ENCODE peak calls at places on chromosome 11, in seven cellular contexts. O is body of pancreas, Q is vagina, J is sigmoid colon, B is HCT116, F is IMR-90, D is A549. M is an unnamed sample.

GRCh38 chr11:17987826-17988225 is 25.0 kb downstream of the SERGEF start:
- DNase-seq in O (no peak), Q (no peak), J (no peak), B (no peak), F (no peak), D (no peak), M (no peak)

GRCh38 chr11:10526974-10527918 is 13.7 kb downstream of the RNF141 start:
- DNase-seq in O (no peak), Q (no peak), J (no peak), B (peak; percentile 88), F (peak; percentile 66), D (no peak), M (no peak)

GRCh38 chr11:11306855-11307254 is 46.2 kb downstream of the CSNK2A3 start:
- DNase-seq in O (no peak), Q (no peak), J (no peak), B (no peak), F (peak; percentile 37), D (no peak), M (no peak)

GRCh38 chr11:10930224-10930960 is 72.5 kb upstream of the ZBED5 start:
- DNase-seq in O (peak; percentile 22), Q (no peak), J (no peak), B (no peak), F (peak; percentile 33), D (no peak), M (peak; percentile 87)

GRCh38 chr11:8682219-8683114 is at the start of the genes RPL27A and TRIM66:
- DNase-seq in O (peak; percentile 99), Q (peak; percentile 97), J (peak; percentile 99), B (peak; percentile 90), F (peak; percentile 95), D (peak; percentile 84), M (peak; percentile 100)

GRCh38 chr11:26780686-26781085 is 58.8 kb upstream of the SLC5A12 start:
- DNase-seq in O (no peak), Q (no peak), J (no peak), B (no peak), F (peak; percentile 3), D (no peak), M (no peak)

GRCh38 chr11:8025816-8026215 is 38.7 kb downstream of the EIF3F start:
- DNase-seq in O (no peak), Q (no peak), J (no peak), B (no peak), F (peak; percentile 76), D (no peak), M (no peak)

GRCh38 chr11:6695377-6695776 is 12.2 kb upstream of the MRPL17 start:
- DNase-seq in O (no peak), Q (no peak), J (no peak), B (no peak), F (peak; percentile 60), D (no peak), M (no peak)

GRCh38 chr11:71971676-71972075 is 27.0 kb upstream of the IL18BP start:
- DNase-seq in O (no peak), Q (no peak), J (no peak), B (no peak), F (no peak), D (no peak), M (no peak)

GRCh38 chr11:9385288-9385902 is 943 bp downstream of the IPO7 start:
- DNase-seq in O (no peak), Q (no peak), J (no peak), B (no peak), F (no peak), D (peak; percentile 43), M (no peak)

GRCh38 chr11:117837070-117837776 is 12.7 kb upstream of the FXYD2 start:
- DNase-seq in O (no peak), Q (no peak), J (peak; percentile 56), B (no peak), F (no peak), D (no peak), M (no peak)
- H3K9me3 ChIP-seq in O (no peaks in the 10 kb centered on the region), Q (no peaks in the 10 kb centered on the region), J (no peaks in the 10 kb centered on the region), B (no peaks in the 10 kb centered on the region), F (no peaks in the 10 kb centered on the region), D (no peaks in the 10 kb centered on the region), M (no peaks in the 10 kb centered on the region)

GRCh38 chr11:46335271-46335670 is 12.0 kb upstream of the DGKZ start:
- DNase-seq in O (no peak), Q (no peak), J (no peak), B (no peak), F (no peak), D (no peak), M (no peak)

GRCh38 chr11:46337626-46338345 is 9.5 kb upstream of the DGKZ start:
- DNase-seq in O (no peak), Q (no peak), J (no peak), B (no peak), F (no peak), D (no peak), M (no peak)

GRCh38 chr11:46335858-46336600 is 11.2 kb upstream of the DGKZ start:
- DNase-seq in O (no peak), Q (no peak), J (no peak), B (no peak), F (no peak), D (no peak), M (no peak)

GRCh38 chr11:46338636-46338987 is 8.7 kb upstream of the DGKZ start:
- DNase-seq in O (no peak), Q (no peak), J (no peak), B (no peak), F (peak; percentile 26), D (no peak), M (no peak)

DNA sequence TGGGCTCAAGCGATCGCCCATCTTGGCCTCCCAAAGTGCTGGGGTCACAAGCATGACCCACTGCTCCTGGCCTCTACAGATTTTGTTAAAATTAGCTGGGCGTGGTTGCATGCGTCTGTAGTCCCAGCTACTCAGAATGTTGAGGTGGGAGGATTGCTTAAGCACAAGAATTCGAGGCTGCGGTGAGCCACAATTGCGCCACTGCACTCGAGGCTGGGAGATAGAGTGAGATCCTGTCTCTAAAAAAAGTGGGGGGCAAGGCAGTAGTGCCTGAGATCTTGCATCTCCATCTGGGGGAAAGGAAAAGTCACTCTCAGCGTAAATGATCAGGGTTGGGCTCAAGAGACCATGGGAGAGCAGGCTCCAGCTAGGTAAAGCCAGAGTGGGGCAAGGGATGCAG is 10.5 kb upstream of the DGKZ start:
- DNase-seq in O (no peak), Q (no peak), J (no peak), B (no peak), F (no peak), D (no peak), M (no peak)
- H3K4me1 ChIP-seq in O (peaks cover 28% of the 10 kb centered on the region), Q (peaks cover 36% of the 10 kb centered on the region), J (peaks cover 38% of the 10 kb centered on the region), B (peaks cover 27% of the 10 kb centered on the region), F (peaks cover 6% of the 10 kb centered on the region), D (peaks cover 14% of the 10 kb centered on the region), M (peaks cover 40% of the 10 kb centered on the region)

DNA sequence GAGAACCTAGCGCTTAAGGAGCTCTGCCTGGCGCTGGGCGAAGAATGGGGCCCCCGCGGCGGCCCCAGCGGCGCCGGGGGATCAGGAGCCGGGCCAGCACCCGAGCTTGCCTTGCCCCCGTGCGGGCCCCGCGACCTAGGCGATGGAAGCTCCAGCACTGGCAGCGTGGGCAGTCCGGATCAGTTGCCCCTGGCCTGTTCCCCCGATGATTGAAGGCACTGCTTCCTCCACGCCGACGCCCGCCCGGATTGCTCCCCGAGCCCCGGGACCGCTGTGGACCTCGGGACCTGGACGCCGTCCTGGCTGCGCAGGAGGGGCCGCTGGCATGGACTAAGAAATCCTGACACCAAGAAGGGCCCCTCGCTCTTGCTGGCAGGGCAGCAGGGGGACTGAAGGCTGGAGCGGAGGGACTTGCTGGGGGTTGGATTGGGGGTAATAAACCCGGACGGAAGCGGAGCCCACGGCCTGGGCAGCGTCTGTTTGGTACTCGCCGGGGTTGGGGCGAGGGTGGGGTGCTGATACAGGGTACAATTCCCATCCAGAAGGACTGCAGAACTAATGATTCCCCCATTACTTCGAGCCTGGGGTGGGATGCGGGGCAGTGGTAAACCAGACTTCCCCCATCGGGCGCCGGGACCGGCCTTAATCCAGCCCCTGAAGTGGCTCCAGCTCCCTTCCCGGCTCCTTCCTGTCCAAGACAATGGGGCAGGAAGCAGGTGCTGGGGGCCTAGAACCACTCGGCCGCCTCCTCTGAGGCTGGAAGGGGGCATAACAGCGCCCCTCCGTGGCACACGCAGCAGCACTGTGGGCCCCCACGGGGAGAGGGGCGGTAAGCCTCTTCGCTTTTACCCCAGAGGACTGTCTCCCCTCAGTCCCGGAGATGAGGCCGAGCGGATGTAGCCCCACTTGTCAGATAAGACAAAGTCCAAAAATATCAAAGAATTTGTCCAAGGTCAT is 985 bp downstream of the CCDC85B start:
- DNase-seq in O (no peak), Q (no peak), J (peak; percentile 81), B (no peak), F (no peak), D (peak; percentile 43), M (no peak)
- TF ChIP-seq POLR2A in O (no peak), Q (no peak), J (no peak), B (peak; percentile 62), F (peak; percentile 50), D (peak; percentile 7), M (no peak)

DNA sequence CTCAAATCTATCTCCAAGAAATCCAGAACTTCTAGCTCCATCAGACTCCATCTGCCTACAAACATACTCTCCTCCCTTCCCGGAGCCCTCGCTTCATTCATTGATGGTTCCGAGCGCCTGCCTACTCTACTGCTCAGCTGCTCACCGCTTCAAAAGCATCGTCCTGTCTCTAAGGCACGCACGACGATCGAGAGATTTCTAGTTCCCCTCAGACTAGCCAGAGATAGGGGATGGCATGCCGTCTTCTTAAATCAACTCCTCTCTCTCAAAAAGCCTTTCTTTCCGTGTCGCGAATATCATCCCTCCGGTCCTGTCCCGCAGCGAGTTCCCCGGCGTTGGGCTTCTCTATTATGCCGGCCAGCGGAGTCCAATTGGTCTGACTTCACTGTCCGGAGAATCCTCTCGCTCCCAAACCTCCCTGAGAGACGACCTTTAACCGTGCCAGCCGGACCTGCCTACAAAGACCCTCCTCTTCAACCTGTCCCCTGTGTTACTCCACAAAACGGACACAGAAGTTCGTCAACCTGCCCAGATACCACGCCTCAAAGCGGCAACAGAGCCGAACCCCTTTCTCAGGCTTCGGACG is 592 bp downstream of the EEF1G start:
- DNase-seq in O (no peak), Q (no peak), J (peak; percentile 71), B (no peak), F (no peak), D (no peak), M (no peak)
- H3K9me3 ChIP-seq in O (no peaks in the 10 kb centered on the region), Q (no peaks in the 10 kb centered on the region), J (no peaks in the 10 kb centered on the region), B (no peaks in the 10 kb centered on the region), F (no peaks in the 10 kb centered on the region), D (no peaks in the 10 kb centered on the region), M (no peaks in the 10 kb centered on the region)

GRCh38 chr11:60923800-60924109 is 505 bp upstream of the TMEM132A start:
- DNase-seq in O (no peak), Q (no peak), J (no peak), B (no peak), F (no peak), D (no peak), M (no peak)
- H3K4me1 ChIP-seq in O (peaks cover 22% of the 10 kb centered on the region), Q (peaks cover 35% of the 10 kb centered on the region), J (peaks cover 35% of the 10 kb centered on the region), B (peaks cover 35% of the 10 kb centered on the region), F (peaks cover 16% of the 10 kb centered on the region), D (peaks cover 25% of the 10 kb centered on the region), M (peaks cover 33% of the 10 kb centered on the region)

DNA sequence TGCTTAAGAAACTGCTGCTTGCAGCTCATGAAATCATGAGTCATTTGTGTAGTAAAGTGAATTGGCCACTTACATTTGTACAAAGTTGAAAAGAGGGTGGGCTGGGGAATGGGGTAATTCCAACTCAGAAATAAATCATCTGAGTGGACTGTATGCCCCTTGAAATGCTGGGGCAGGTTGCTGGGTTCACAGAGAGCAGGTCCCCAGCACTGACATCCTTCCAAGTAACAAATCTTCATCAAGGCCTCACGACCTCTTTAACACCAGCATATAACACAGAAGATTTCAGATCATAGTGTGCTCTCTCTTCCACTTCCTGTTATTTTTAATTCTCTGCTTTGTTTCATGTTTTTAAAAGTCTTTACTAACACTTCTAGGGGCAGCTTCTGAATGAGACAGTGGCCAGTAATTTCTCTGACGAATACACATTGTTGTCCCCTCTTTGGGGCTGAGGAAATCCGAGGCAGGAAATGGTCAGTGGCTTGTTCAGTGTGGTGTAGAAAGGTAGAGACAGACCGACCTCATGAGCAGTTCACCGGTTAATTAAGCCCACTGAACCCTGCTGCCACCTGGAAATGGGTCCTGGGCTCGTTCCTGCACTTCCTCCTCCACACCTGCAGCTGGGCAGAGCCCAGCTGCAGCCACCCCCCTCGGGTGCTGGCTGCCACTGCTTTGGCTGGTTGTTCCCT is 127.8 kb downstream of the MAML2 start:
- DNase-seq in O (no peak), Q (no peak), J (no peak), B (no peak), F (peak; percentile 76), D (no peak), M (no peak)
- TF ChIP-seq POLR2A in O (no peak), Q (no peak), J (no peak), B (no peak), F (no peak), D (no peak), M (no peak)

M was measured in esophagus muscularis mucosa.